ENCODE peak calls at places on chromosomes 3 and 15, in seven cellular contexts. One of them, this sample, is unnamed.

GRCh38 chr3:30443756-30444673 is 162.4 kb upstream of the TGFBR2 start:
- DNase-seq in cardiac muscle cell: no peak
- DNase-seq in lung: no peak
- DNase-seq in PC-9: no peak
- DNase-seq in ovary: no peak
- DNase-seq in psoas muscle: no peak
- DNase-seq in keratinocyte: no peak
- DNase-seq in this sample: no peak

GRCh38 chr3:1726741-1727140 is 371.9 kb upstream of the CNTN4 start:
- DNase-seq in cardiac muscle cell: no peak
- DNase-seq in psoas muscle: no peak
- DNase-seq in lung: no peak
- DNase-seq in keratinocyte: no peak
- DNase-seq in ovary: no peak
- DNase-seq in PC-9: no peak
- DNase-seq in this sample: no peak

GRCh38 chr3:13281657-13282527 is 138.2 kb downstream of the NUP210 start:
- DNase-seq in cardiac muscle cell: peak; percentile 20
- DNase-seq in ovary: no peak
- DNase-seq in keratinocyte: no peak
- DNase-seq in psoas muscle: peak; percentile 45
- DNase-seq in PC-9: peak; percentile 57
- DNase-seq in lung: peak; percentile 49
- DNase-seq in this sample: no peak

GRCh38 chr3:168139947-168140346 is 44.2 kb upstream of the GOLIM4 start:
- DNase-seq in keratinocyte: no peak
- DNase-seq in lung: no peak
- DNase-seq in cardiac muscle cell: no peak
- DNase-seq in PC-9: peak; percentile 34
- DNase-seq in ovary: no peak
- DNase-seq in psoas muscle: no peak
- DNase-seq in this sample: no peak

GRCh38 chr15:52010633-52011595 is 8.1 kb upstream of the MAPK6 start:
- DNase-seq in PC-9: peak; percentile 64
- DNase-seq in cardiac muscle cell: peak; percentile 82
- DNase-seq in lung: peak; percentile 55
- DNase-seq in psoas muscle: peak; percentile 40
- DNase-seq in ovary: no peak
- DNase-seq in keratinocyte: peak; percentile 85
- DNase-seq in this sample: no peak

GRCh38 chr3:60708191-60708975 is 542.9 kb downstream of the FHIT start:
- DNase-seq in lung: no peak
- DNase-seq in ovary: no peak
- DNase-seq in psoas muscle: no peak
- DNase-seq in keratinocyte: no peak
- DNase-seq in PC-9: no peak
- DNase-seq in cardiac muscle cell: no peak
- DNase-seq in this sample: no peak

GRCh38 chr3:150958694-150959093 is 13.8 kb downstream of the CLRN1 start:
- DNase-seq in PC-9: no peak
- DNase-seq in psoas muscle: no peak
- DNase-seq in keratinocyte: no peak
- DNase-seq in lung: no peak
- DNase-seq in ovary: no peak
- DNase-seq in cardiac muscle cell: no peak
- DNase-seq in this sample: no peak

GRCh38 chr3:12229144-12229871 is 59.6 kb upstream of the PPARG start:
- DNase-seq in cardiac muscle cell: peak; percentile 25
- DNase-seq in keratinocyte: no peak
- DNase-seq in PC-9: no peak
- DNase-seq in psoas muscle: no peak
- DNase-seq in ovary: no peak
- DNase-seq in lung: no peak
- DNase-seq in this sample: no peak

GRCh38 chr15:49179433-49180190 is 9.6 kb downstream of the GALK2 start:
- DNase-seq in keratinocyte: no peak
- DNase-seq in ovary: no peak
- DNase-seq in PC-9: no peak
- DNase-seq in cardiac muscle cell: no peak
- DNase-seq in lung: no peak
- DNase-seq in psoas muscle: no peak
- DNase-seq in this sample: no peak

DNA sequence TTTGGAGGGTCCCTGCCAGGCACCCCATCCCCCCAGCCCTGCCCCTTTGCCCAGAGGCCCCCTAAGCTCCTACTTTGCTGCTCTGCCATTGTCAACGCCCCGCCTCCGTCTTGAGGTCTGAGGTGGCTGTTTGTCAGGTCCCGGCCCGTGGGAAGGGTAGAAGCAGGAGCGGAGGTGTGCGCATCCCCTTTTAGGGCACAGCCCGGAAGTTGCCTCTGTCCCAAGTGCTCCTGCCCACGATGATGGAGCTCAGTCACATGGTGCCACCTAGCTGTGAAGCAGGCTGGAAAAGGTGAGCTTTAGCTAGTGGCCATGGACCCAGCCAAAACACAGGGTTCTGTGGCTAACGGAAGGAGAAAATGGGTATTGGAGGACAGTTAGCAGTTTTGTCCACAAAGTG is 28.5 kb upstream of the LCTL start:
- DNase-seq in lung: no peak
- DNase-seq in ovary: no peak
- DNase-seq in PC-9: no peak
- DNase-seq in cardiac muscle cell: no peak
- DNase-seq in keratinocyte: no peak
- DNase-seq in psoas muscle: no peak
- DNase-seq in this sample: no peak
- TF ChIP-seq CTCF in lung: no peak
- TF ChIP-seq CTCF in ovary: no peak
- TF ChIP-seq CTCF in PC-9: no peak
- TF ChIP-seq CTCF in cardiac muscle cell: no peak
- TF ChIP-seq CTCF in keratinocyte: peak; percentile 63
- TF ChIP-seq CTCF in psoas muscle: no peak
- TF ChIP-seq CTCF in this sample: no peak

GRCh38 chr15:31349233-31350141 is 22.9 kb downstream of the KLF13 start:
- DNase-seq in lung: no peak
- DNase-seq in ovary: no peak
- DNase-seq in keratinocyte: no peak
- DNase-seq in PC-9: no peak
- DNase-seq in psoas muscle: peak; percentile 53
- DNase-seq in cardiac muscle cell: no peak
- DNase-seq in this sample: no peak
- H3K4me1 ChIP-seq in lung: peaks cover 39% of the 10 kb centered on the region
- H3K4me1 ChIP-seq in ovary: peaks cover 19% of the 10 kb centered on the region
- H3K4me1 ChIP-seq in keratinocyte: peaks cover 42% of the 10 kb centered on the region
- H3K4me1 ChIP-seq in PC-9: no peaks in the 10 kb centered on the region
- H3K4me1 ChIP-seq in psoas muscle: peaks cover 97% of the 10 kb centered on the region
- H3K4me1 ChIP-seq in cardiac muscle cell: peaks cover 37% of the 10 kb centered on the region
- H3K4me1 ChIP-seq in this sample: peaks cover 49% of the 10 kb centered on the region

DNA sequence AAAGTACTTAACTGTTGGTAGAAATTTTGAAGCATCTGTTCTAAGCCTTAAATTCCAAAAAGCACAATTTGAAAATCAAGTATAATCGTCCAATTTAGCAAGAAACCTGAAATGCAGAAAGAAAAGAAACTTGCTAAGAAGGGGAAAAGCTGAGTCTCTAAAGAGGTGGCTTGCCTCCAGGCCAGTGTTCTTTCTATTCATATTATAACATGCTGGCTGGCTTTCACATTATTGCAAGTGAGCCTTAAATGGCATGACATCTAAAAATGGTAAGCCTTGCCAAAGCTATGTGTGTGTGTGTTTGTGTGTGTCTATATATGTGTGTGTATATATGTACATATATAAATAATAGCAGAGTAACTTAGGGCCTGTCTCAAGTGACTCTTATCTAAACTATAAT is 89.5 kb downstream of the FGF12 start:
- DNase-seq in keratinocyte: no peak
- DNase-seq in psoas muscle: no peak
- DNase-seq in PC-9: no peak
- DNase-seq in cardiac muscle cell: no peak
- DNase-seq in lung: no peak
- DNase-seq in ovary: no peak
- DNase-seq in this sample: no peak
- H3K27ac ChIP-seq in keratinocyte: no peak overlapping the region
- H3K27ac ChIP-seq in psoas muscle: no peak overlapping the region
- H3K27ac ChIP-seq in PC-9: no peak overlapping the region
- H3K27ac ChIP-seq in cardiac muscle cell: no peak overlapping the region
- H3K27ac ChIP-seq in lung: no peak overlapping the region
- H3K27ac ChIP-seq in ovary: no peak overlapping the region
- H3K27ac ChIP-seq in this sample: no peak overlapping the region

GRCh38 chr3:8095724-8096123 is 405.9 kb upstream of the LMCD1 start:
- DNase-seq in lung: no peak
- DNase-seq in psoas muscle: no peak
- DNase-seq in ovary: no peak
- DNase-seq in keratinocyte: no peak
- DNase-seq in PC-9: no peak
- DNase-seq in cardiac muscle cell: no peak
- DNase-seq in this sample: no peak
- TF ChIP-seq CTCF in lung: no peak
- TF ChIP-seq CTCF in psoas muscle: peak; percentile 16
- TF ChIP-seq CTCF in ovary: no peak
- TF ChIP-seq CTCF in keratinocyte: peak; percentile 38
- TF ChIP-seq CTCF in PC-9: no peak
- TF ChIP-seq CTCF in cardiac muscle cell: no peak
- TF ChIP-seq CTCF in this sample: no peak

GRCh38 chr15:64749999-64750657 is 25.3 kb downstream of the RBPMS2 start:
- DNase-seq in PC-9: no peak
- DNase-seq in keratinocyte: no peak
- DNase-seq in psoas muscle: no peak
- DNase-seq in ovary: no peak
- DNase-seq in cardiac muscle cell: peak; percentile 50
- DNase-seq in lung: no peak
- DNase-seq in this sample: no peak

GRCh38 chr15:64755427-64755823 is 20.0 kb downstream of the RBPMS2 start:
- DNase-seq in ovary: no peak
- DNase-seq in lung: no peak
- DNase-seq in PC-9: no peak
- DNase-seq in cardiac muscle cell: no peak
- DNase-seq in psoas muscle: no peak
- DNase-seq in keratinocyte: no peak
- DNase-seq in this sample: no peak

GRCh38 chr15:64753419-64754185 is 21.8 kb downstream of the RBPMS2 start:
- DNase-seq in PC-9: no peak
- DNase-seq in cardiac muscle cell: no peak
- DNase-seq in keratinocyte: no peak
- DNase-seq in psoas muscle: no peak
- DNase-seq in lung: no peak
- DNase-seq in ovary: no peak
- DNase-seq in this sample: no peak

GRCh38 chr15:64751464-64751863 is 23.9 kb downstream of the RBPMS2 start:
- DNase-seq in cardiac muscle cell: no peak
- DNase-seq in lung: no peak
- DNase-seq in keratinocyte: no peak
- DNase-seq in psoas muscle: no peak
- DNase-seq in ovary: no peak
- DNase-seq in PC-9: no peak
- DNase-seq in this sample: no peak

GRCh38 chr15:64754663-64755426 is 20.5 kb downstream of the RBPMS2 start:
- DNase-seq in keratinocyte: no peak
- DNase-seq in psoas muscle: no peak
- DNase-seq in lung: no peak
- DNase-seq in cardiac muscle cell: no peak
- DNase-seq in PC-9: no peak
- DNase-seq in ovary: no peak
- DNase-seq in this sample: no peak
- H3K4me1 ChIP-seq in keratinocyte: no peaks in the 10 kb centered on the region
- H3K4me1 ChIP-seq in psoas muscle: peaks cover 3% of the 10 kb centered on the region
- H3K4me1 ChIP-seq in lung: peaks cover 7% of the 10 kb centered on the region
- H3K4me1 ChIP-seq in cardiac muscle cell: peaks cover 38% of the 10 kb centered on the region
- H3K4me1 ChIP-seq in PC-9: peaks cover 4% of the 10 kb centered on the region
- H3K4me1 ChIP-seq in ovary: no peaks in the 10 kb centered on the region
- H3K4me1 ChIP-seq in this sample: no peaks in the 10 kb centered on the region

GRCh38 chr3:16467368-16467767 is 46.1 kb downstream of the RFTN1 start:
- DNase-seq in PC-9: no peak
- DNase-seq in ovary: no peak
- DNase-seq in cardiac muscle cell: no peak
- DNase-seq in psoas muscle: no peak
- DNase-seq in lung: no peak
- DNase-seq in keratinocyte: no peak
- DNase-seq in this sample: no peak
- H3K27ac ChIP-seq in PC-9: no peak overlapping the region
- H3K27ac ChIP-seq in ovary: no peak overlapping the region
- H3K27ac ChIP-seq in cardiac muscle cell: peak overlapping the region; percentile 78
- H3K27ac ChIP-seq in psoas muscle: no peak overlapping the region
- H3K27ac ChIP-seq in lung: no peak overlapping the region
- H3K27ac ChIP-seq in keratinocyte: no peak overlapping the region
- H3K27ac ChIP-seq in this sample: peak overlapping the region; percentile 86

GRCh38 chr3:111616417-111617105 is 21.4 kb upstream of the ZBED2 start:
- DNase-seq in cardiac muscle cell: peak; percentile 4
- DNase-seq in psoas muscle: no peak
- DNase-seq in ovary: no peak
- DNase-seq in PC-9: peak; percentile 55
- DNase-seq in lung: no peak
- DNase-seq in keratinocyte: no peak
- DNase-seq in this sample: no peak
- TF ChIP-seq CTCF in cardiac muscle cell: no peak
- TF ChIP-seq CTCF in psoas muscle: no peak
- TF ChIP-seq CTCF in ovary: no peak
- TF ChIP-seq CTCF in PC-9: peak; percentile 55
- TF ChIP-seq CTCF in lung: no peak
- TF ChIP-seq CTCF in keratinocyte: peak; percentile 70
- TF ChIP-seq CTCF in this sample: no peak

GRCh38 chr3:129492691-129493090 is 35.7 kb upstream of the RHO start:
- DNase-seq in psoas muscle: no peak
- DNase-seq in PC-9: no peak
- DNase-seq in ovary: no peak
- DNase-seq in lung: no peak
- DNase-seq in cardiac muscle cell: no peak
- DNase-seq in keratinocyte: no peak
- DNase-seq in this sample: no peak
- H3K4me1 ChIP-seq in psoas muscle: peaks cover 18% of the 10 kb centered on the region
- H3K4me1 ChIP-seq in PC-9: peaks cover 49% of the 10 kb centered on the region
- H3K4me1 ChIP-seq in ovary: peaks cover 11% of the 10 kb centered on the region
- H3K4me1 ChIP-seq in lung: no peaks in the 10 kb centered on the region
- H3K4me1 ChIP-seq in cardiac muscle cell: peaks cover 9% of the 10 kb centered on the region
- H3K4me1 ChIP-seq in keratinocyte: peaks cover 3% of the 10 kb centered on the region
- H3K4me1 ChIP-seq in this sample: peaks cover 5% of the 10 kb centered on the region